ENCODE peak calls at places on chromosomes 6 and 20, in six cellular contexts. O is heart right ventricle; G is nephron progenitor cell; Z is G401; N is amygdala; X is stimulated activated CD4-positive, alpha-beta T cell treated with anti-CD3 and anti-CD28 coated beads, Interleukin-4, amount 100 ng/mL, for 24 hours. H is an unnamed sample.

GRCh38 chr6:152002306-152002705 is 194.8 kb downstream of the ESR1 start:
- DNase-seq in O (no peak), G (no peak), Z (no peak), X (no peak), N (no peak), H (no peak)

GRCh38 chr6:42177514-42178364 is 4.6 kb downstream of the GUCA1A start:
- DNase-seq in N (no peak), X (no peak), O (no peak), Z (no peak), G (peak), H (peak)

GRCh38 chr20:32484221-32485125 is 100.7 kb downstream of the NOL4L start:
- DNase-seq in G (peak), O (no peak), N (no peak), Z (no peak), X (peak), H (peak)

GRCh38 chr6:1667012-1667804 is 57.5 kb downstream of the FOXC1 start:
- DNase-seq in O (no peak), X (no peak), N (no peak), G (no peak), Z (no peak), H (no peak)

GRCh38 chr6:114634016-114634415 is 291.2 kb upstream of the HS3ST5 start:
- DNase-seq in G (no peak), O (no peak), Z (no peak), N (no peak), X (no peak), H (no peak)

GRCh38 chr20:53900380-53900999 is 169.9 kb downstream of the BCAS1 start:
- DNase-seq in O (no peak), X (no peak), G (no peak), N (no peak), Z (no peak), H (no peak)

GRCh38 chr20:61176874-61177273 is 75.2 kb upstream of the CDH4 start:
- DNase-seq in Z (no peak), O (no peak), N (no peak), X (no peak), G (no peak), H (no peak)

GRCh38 chr6:167508919-167509852 is 184.3 kb downstream of the TTLL2 start:
- DNase-seq in Z (no peak), O (no peak), N (no peak), G (no peak), X (no peak), H (no peak)

GRCh38 chr6:84459401-84459800 is 232.0 kb upstream of the CEP162 start:
- DNase-seq in X (no peak), N (no peak), G (no peak), Z (no peak), O (no peak), H (no peak)

GRCh38 chr6:78947962-78948361 is 80.6 kb downstream of the IRAK1BP1 start:
- DNase-seq in O (no peak), N (no peak), G (no peak), X (no peak), Z (no peak), H (no peak)

GRCh38 chr6:9621276-9621675 is 793.6 kb downstream of the TFAP2A start:
- DNase-seq in Z (no peak), X (no peak), G (no peak), N (no peak), O (no peak), H (peak)

GRCh38 chr6:98832282-98833100 is 1.9 kb upstream of the POU3F2 start:
- DNase-seq in X (no peak), O (no peak), G (peak), Z (no peak), N (peak), H (peak)

GRCh38 chr6:52727908-52728307 is 35.4 kb downstream of the GSTA2 start:
- DNase-seq in O (no peak), X (no peak), G (no peak), N (no peak), Z (no peak), H (no peak)

GRCh38 chr6:15365273-15365687 is 119.4 kb downstream of the JARID2 start:
- DNase-seq in X (peak), O (peak), N (peak), G (peak), Z (peak), H (peak)

GRCh38 chr6:142570221-142570671 is 268.4 kb downstream of the ADGRG6 start:
- DNase-seq in Z (no peak), O (no peak), G (no peak), N (no peak), X (no peak), H (no peak)

GRCh38 chr6:21214738-21215448 is 378.7 kb upstream of the SOX4 start:
- DNase-seq in X (no peak), G (no peak), O (no peak), N (no peak), Z (no peak), H (no peak)

GRCh38 chr6:81787313-81788068 is 35.0 kb upstream of the TENT5A start:
- DNase-seq in G (no peak), Z (no peak), N (no peak), O (no peak), X (no peak), H (no peak)

GRCh38 chr20:62274332-62275262 is 28.2 kb upstream of the ADRM1 start:
- DNase-seq in N (peak), G (peak), O (no peak), X (no peak), Z (peak), H (peak)

GRCh38 chr6:7723041-7723447 is 2.9 kb upstream of the BMP6 start:
- DNase-seq in N (peak), O (peak), G (peak), Z (peak), X (peak), H (peak)

GRCh38 chr20:39886650-39887190 is 802.3 kb downstream of the MAFB start:
- DNase-seq in O (peak), X (no peak), Z (no peak), N (no peak), G (no peak), H (peak)

GRCh38 chr20:3660262-3661059 is 2.7 kb downstream of the GFRA4 start:
- DNase-seq in X (no peak), N (no peak), Z (no peak), O (no peak), G (no peak), H (no peak)

GRCh38 chr20:47950103-47950502 is 164.8 kb upstream of the SULF2 start:
- DNase-seq in N (peak), G (no peak), X (no peak), O (no peak), Z (peak), H (no peak)

GRCh38 chr6:151445482-151445881 is 6.4 kb downstream of the RMND1 start:
- DNase-seq in N (no peak), O (no peak), Z (peak), X (no peak), G (no peak), H (no peak)